ENCODE peak calls at places on chromosome 18, in ten cellular contexts. I is cardiac muscle cell, Z is mammary epithelial cell, B is GM23248, N is tibial artery, O is kidney, A is Peyer's patch, F is HepG2, H is OCI-LY7, K is prostate gland. Q is an unnamed sample.

GRCh38 chr18:59779979-59780378 is 82.8 kb upstream of the CCBE1 start:
- DNase-seq in I (no peak), Z (peak; percentile 62), B (peak; percentile 69), N (no peak), O (no peak), A (no peak), F (no peak), H (no peak), K (no peak), Q (peak; percentile 64)

GRCh38 chr18:11154369-11154982 is 5.1 kb upstream of the PIEZO2 start:
- DNase-seq in I (peak; percentile 60), Z (peak; percentile 20), B (peak; percentile 78), N (no peak), O (no peak), A (no peak), F (peak; percentile 67), H (peak; percentile 60), K (no peak), Q (no peak)

GRCh38 chr18:7617738-7618422 is 50.8 kb downstream of the PTPRM start:
- DNase-seq in I (peak; percentile 67), Z (peak; percentile 51), B (peak; percentile 89), N (peak; percentile 45), O (no peak), A (no peak), F (no peak), H (no peak), K (peak; percentile 44), Q (peak; percentile 83)

GRCh38 chr18:11980148-11980554 is 1.2 kb upstream of the IMPA2 start:
- DNase-seq in I (no peak), Z (no peak), B (no peak), N (peak; percentile 32), O (no peak), A (no peak), F (no peak), H (no peak), K (peak; percentile 17), Q (peak; percentile 43)

GRCh38 chr18:11324510-11324909 is 175.1 kb upstream of the PIEZO2 start:
- DNase-seq in I (no peak), Z (no peak), B (peak; percentile 29), N (no peak), O (no peak), A (no peak), F (no peak), H (no peak), K (no peak), Q (no peak)

GRCh38 chr18:46700026-46700425 is 43.0 kb upstream of the LOXHD1 start:
- DNase-seq in I (no peak), Z (no peak), B (no peak), N (no peak), O (no peak), A (no peak), F (no peak), H (no peak), K (no peak), Q (no peak)

GRCh38 chr18:23334569-23334968 is 118.5 kb upstream of the RIOK3 start:
- DNase-seq in I (no peak), Z (no peak), B (no peak), N (no peak), O (no peak), A (no peak), F (no peak), H (no peak), K (no peak), Q (no peak)

GRCh38 chr18:67590571-67591141 is 74.1 kb upstream of the DSEL start:
- DNase-seq in I (no peak), Z (peak; percentile 10), B (peak; percentile 48), N (no peak), O (no peak), A (no peak), F (no peak), H (no peak), K (no peak), Q (peak; percentile 13)

GRCh38 chr18:59938686-59939085 is 38.9 kb downstream of the PMAIP1 start:
- DNase-seq in I (no peak), Z (no peak), B (no peak), N (no peak), O (no peak), A (no peak), F (no peak), H (no peak), K (no peak), Q (no peak)

GRCh38 chr18:34867520-34867919 is 157.4 kb downstream of the DTNA start:
- DNase-seq in I (peak; percentile 21), Z (no peak), B (peak; percentile 1), N (no peak), O (no peak), A (no peak), F (peak; percentile 12), H (peak; percentile 10), K (no peak), Q (peak; percentile 3)

GRCh38 chr18:269480-270090 is 1.7 kb upstream of the THOC1 start:
- DNase-seq in I (no peak), Z (no peak), B (no peak), N (no peak), O (no peak), A (no peak), F (peak; percentile 50), H (peak; percentile 8), K (no peak), Q (no peak)
- H3K4me3 ChIP-seq in I (no peak overlapping the region), Z (no peak overlapping the region), B (no peak overlapping the region), N (peak overlapping the region; percentile 84), O (no peak overlapping the region), A (peak overlapping the region; percentile 87), F (peak overlapping the region; percentile 89), H (peak overlapping the region; percentile 98), K (no peak overlapping the region), Q (no peak overlapping the region)

DNA sequence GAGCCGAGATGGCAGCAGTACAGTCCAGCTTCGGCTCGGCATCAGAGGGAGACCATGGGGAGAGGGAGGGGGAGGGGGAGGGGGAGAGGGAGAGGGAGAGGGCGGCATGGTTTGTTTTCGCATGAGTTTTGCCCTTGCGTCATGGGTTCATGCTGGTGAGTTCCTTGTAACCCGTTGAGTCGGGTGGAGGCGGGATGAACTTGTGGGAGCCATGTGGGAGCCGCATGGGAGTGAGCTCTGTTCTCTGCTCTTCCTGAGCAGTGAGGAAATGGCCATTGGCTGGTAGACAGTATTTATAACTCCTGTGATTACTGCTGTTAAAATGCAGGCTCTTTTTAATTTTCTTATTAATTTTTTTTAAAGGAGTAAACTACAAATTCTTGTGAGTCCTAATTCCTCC is 108.0 kb downstream of the CEP192 start:
- DNase-seq in I (no peak), Z (no peak), B (no peak), N (no peak), O (no peak), A (no peak), F (no peak), H (no peak), K (no peak), Q (no peak)
- H3K36me3 ChIP-seq in I (peaks cover 39% of the 10 kb centered on the region), Z (peaks cover 28% of the 10 kb centered on the region), B (peaks cover 24% of the 10 kb centered on the region), N (peaks cover 93% of the 10 kb centered on the region), O (peaks cover 31% of the 10 kb centered on the region), A (peaks cover 91% of the 10 kb centered on the region), F (peaks cover 61% of the 10 kb centered on the region), H (peaks cover 90% of the 10 kb centered on the region), K (peaks cover 2% of the 10 kb centered on the region), Q (peaks cover 25% of the 10 kb centered on the region)

GRCh38 chr18:48742304-48742703 is 203.5 kb downstream of the CTIF start:
- DNase-seq in I (no peak), Z (no peak), B (no peak), N (no peak), O (peak; percentile 50), A (no peak), F (no peak), H (no peak), K (no peak), Q (no peak)

GRCh38 chr18:48740846-48741485 is 202.1 kb downstream of the CTIF start:
- DNase-seq in I (no peak), Z (peak; percentile 45), B (no peak), N (no peak), O (peak; percentile 19), A (no peak), F (no peak), H (no peak), K (no peak), Q (no peak)

GRCh38 chr18:48743046-48743445 is 204.2 kb downstream of the CTIF start:
- DNase-seq in I (peak; percentile 45), Z (peak; percentile 38), B (peak; percentile 92), N (peak; percentile 88), O (peak; percentile 89), A (peak; percentile 17), F (no peak), H (no peak), K (no peak), Q (no peak)

GRCh38 chr18:48741866-48742265 is 203.0 kb downstream of the CTIF start:
- DNase-seq in I (no peak), Z (no peak), B (no peak), N (no peak), O (peak; percentile 39), A (no peak), F (no peak), H (no peak), K (no peak), Q (no peak)

GRCh38 chr18:48745293-48745692 is 205.5 kb downstream of the SMAD7 start:
- DNase-seq in I (no peak), Z (no peak), B (no peak), N (no peak), O (no peak), A (no peak), F (no peak), H (no peak), K (no peak), Q (no peak)
- H3K27ac ChIP-seq in I (no peak overlapping the region), Z (peak overlapping the region; percentile 76), B (peak overlapping the region; percentile 79), N (peak overlapping the region; percentile 63), O (no peak overlapping the region), A (no peak overlapping the region), F (no peak overlapping the region), H (no peak overlapping the region), K (no peak overlapping the region), Q (no peak overlapping the region)

GRCh38 chr18:49494660-49495059 is 7.6 kb upstream of the C18orf32 start:
- DNase-seq in I (no peak), Z (no peak), B (peak; percentile 59), N (no peak), O (no peak), A (no peak), F (no peak), H (no peak), K (no peak), Q (no peak)

GRCh38 chr18:49491857-49492693 is 5.0 kb upstream of the C18orf32 start:
- DNase-seq in I (peak; percentile 97), Z (peak; percentile 98), B (peak; percentile 99), N (peak; percentile 94), O (peak; percentile 89), A (peak; percentile 91), F (peak; percentile 98), H (peak; percentile 95), K (peak; percentile 94), Q (peak; percentile 98)

GRCh38 chr18:49491534-49491856 is 4.5 kb upstream of the C18orf32 start:
- DNase-seq in I (no peak), Z (no peak), B (no peak), N (no peak), O (no peak), A (no peak), F (no peak), H (no peak), K (no peak), Q (no peak)

GRCh38 chr18:49490246-49490762 is 3.3 kb upstream of the C18orf32 start:
- DNase-seq in I (no peak), Z (no peak), B (peak; percentile 35), N (no peak), O (no peak), A (no peak), F (no peak), H (no peak), K (no peak), Q (no peak)

DNA sequence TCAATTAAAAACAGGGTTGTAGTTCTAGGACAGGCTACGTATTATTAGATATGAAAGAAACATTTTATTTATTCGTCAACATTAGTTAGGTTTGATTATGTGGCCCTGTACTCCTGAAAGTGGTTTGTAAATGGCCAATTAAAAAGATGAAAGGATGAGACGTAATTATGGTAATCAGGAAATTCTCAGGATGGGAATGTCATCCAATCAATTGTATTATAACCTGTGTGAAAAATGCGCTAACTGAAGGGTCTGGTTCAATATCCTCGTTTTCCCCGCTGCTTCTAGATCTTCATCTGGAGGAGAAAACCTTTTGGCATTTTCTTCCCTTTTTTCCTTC is 5.6 kb upstream of the C18orf32 start:
- DNase-seq in I (no peak), Z (no peak), B (no peak), N (no peak), O (no peak), A (no peak), F (no peak), H (no peak), K (no peak), Q (no peak)
- H3K4me3 ChIP-seq in I (no peak overlapping the region), Z (no peak overlapping the region), B (no peak overlapping the region), N (no peak overlapping the region), O (no peak overlapping the region), A (no peak overlapping the region), F (no peak overlapping the region), H (peak overlapping the region; percentile 100), K (no peak overlapping the region), Q (no peak overlapping the region)

Q was measured in brain microvascular endothelial cell.